ENCODE peak calls at places on chromosomes 3 and 15, in five cellular contexts. K is neural crest cell, C is fibroblast of the aortic adventitia, J is GM20000, A is MCF 10A. O is an unnamed sample.

GRCh38 chr3:72039677-72040076 is 254.7 kb upstream of the PROK2 start:
- DNase-seq in K (no peak), C (no peak), J (no peak), A (no peak), O (no peak)

GRCh38 chr3:57937092-57937491 is 71.1 kb upstream of the FLNB start:
- DNase-seq in K (no peak), C (no peak), J (no peak), A (no peak), O (no peak)

GRCh38 chr15:61050844-61051569 is 178.1 kb downstream of the RORA start:
- DNase-seq in K (no peak), C (no peak), J (no peak), A (peak), O (no peak)

GRCh38 chr3:171457263-171458055 is 2.7 kb downstream of the TNIK start:
- DNase-seq in K (peak), C (no peak), J (no peak), A (no peak), O (peak)

GRCh38 chr15:81897011-81897677 is 148.7 kb downstream of the MEX3B start:
- DNase-seq in K (no peak), C (no peak), J (no peak), A (peak), O (no peak)

GRCh38 chr3:174955513-174956001 is 96.4 kb downstream of the NAALADL2 start:
- DNase-seq in K (no peak), C (peak), J (no peak), A (peak), O (no peak)

GRCh38 chr3:87298111-87298718 is 21.8 kb upstream of the POU1F1 start:
- DNase-seq in K (no peak), C (peak), J (peak), A (peak), O (peak)

GRCh38 chr3:165854696-165855095 is 17.5 kb upstream of the BCHE start:
- DNase-seq in K (no peak), C (peak), J (peak), A (peak), O (peak)

GRCh38 chr15:88788816-88789215 is 14.4 kb upstream of the ACAN start:
- DNase-seq in K (no peak), C (peak), J (no peak), A (peak), O (no peak)

GRCh38 chr15:25787855-25788521 is 75.1 kb downstream of the ATP10A start:
- DNase-seq in K (no peak), C (peak), J (no peak), A (no peak), O (peak)

GRCh38 chr3:117278424-117279190 is 569.0 kb downstream of the TUSC7 start:
- DNase-seq in K (no peak), C (peak), J (peak), A (peak), O (no peak)

GRCh38 chr3:170222647-170223541 is 670 bp downstream of the PRKCI start:
- DNase-seq in K (no peak), C (peak), J (peak), A (peak), O (peak)

GRCh38 chr3:190780524-190780923 is 82.0 kb downstream of the GMNC start:
- DNase-seq in K (no peak), C (no peak), J (no peak), A (no peak), O (no peak)

GRCh38 chr3:9439331-9439730 is 41.9 kb downstream of the SETD5 start:
- DNase-seq in K (no peak), C (no peak), J (no peak), A (no peak), O (no peak)
- TF ChIP-seq CTCF in K (no peak), C (no peak), J (no peak), A (no peak), O (no peak)

GRCh38 chr15:32643907-32644445 is 2.5 kb downstream of the SCG5 start:
- DNase-seq in K (no peak), C (no peak), J (no peak), A (no peak), O (no peak)

GRCh38 chr15:32651229-32651837 is 9.8 kb downstream of the SCG5 start:
- DNase-seq in K (peak), C (peak), J (peak), A (peak), O (peak)

GRCh38 chr15:32652178-32652577 is 10.7 kb downstream of the SCG5 start:
- DNase-seq in K (no peak), C (no peak), J (no peak), A (no peak), O (no peak)

GRCh38 chr15:32646304-32646703 is 4.8 kb downstream of the SCG5 start:
- DNase-seq in K (no peak), C (no peak), J (no peak), A (no peak), O (no peak)

DNA sequence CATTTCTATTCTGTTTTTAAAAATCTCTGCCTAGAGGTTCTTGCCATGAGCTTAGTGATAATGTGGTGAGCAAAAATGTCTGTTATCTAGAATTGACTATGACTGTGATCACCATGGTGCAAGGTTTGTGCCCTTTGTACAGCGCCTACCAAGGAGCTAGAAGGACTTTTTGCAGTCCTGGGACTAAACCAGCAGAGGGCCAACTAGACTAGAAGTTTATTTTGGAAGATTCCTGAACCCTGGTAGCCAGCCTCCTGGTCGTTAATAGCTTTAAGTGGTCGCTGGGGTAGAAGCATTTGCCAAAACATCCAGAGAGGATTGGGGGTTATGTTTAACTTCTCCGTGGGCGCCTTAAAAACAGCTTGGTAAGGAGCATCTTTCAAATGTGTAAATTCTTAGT is 7.8 kb downstream of the SCG5 start:
- DNase-seq in K (no peak), C (peak), J (no peak), A (no peak), O (no peak)
- TF ChIP-seq CTCF in K (peak), C (peak), J (no peak), A (peak), O (peak)

GRCh38 chr3:46372492-46373359 is 2.0 kb downstream of the CCR5 start:
- DNase-seq in K (no peak), C (peak), J (peak), A (peak), O (peak)
- TF ChIP-seq CTCF in K (peak), C (peak), J (peak), A (peak), O (peak)

GRCh38 chr3:133384331-133385027 is 15.4 kb upstream of the BFSP2 start:
- DNase-seq in K (peak), C (peak), J (peak), A (peak), O (peak)

GRCh38 chr3:133383175-133383574 is 16.7 kb upstream of the BFSP2 start:
- DNase-seq in K (no peak), C (no peak), J (no peak), A (peak), O (no peak)

GRCh38 chr3:133388696-133389095 is 11.2 kb upstream of the BFSP2 start:
- DNase-seq in K (no peak), C (no peak), J (no peak), A (no peak), O (no peak)

GRCh38 chr3:133387341-133387740 is 12.5 kb upstream of the BFSP2 start:
- DNase-seq in K (no peak), C (no peak), J (no peak), A (no peak), O (no peak)

GRCh38 chr3:133386876-133387275 is 13.0 kb upstream of the BFSP2 start:
- DNase-seq in K (no peak), C (no peak), J (no peak), A (no peak), O (no peak)
- TF ChIP-seq CTCF in K (no peak), C (no peak), J (no peak), A (no peak), O (no peak)

GRCh38 chr15:90232196-90232595 is 1.5 kb downstream of the CIB1 start:
- DNase-seq in K (no peak), C (no peak), J (no peak), A (no peak), O (peak)

GRCh38 chr15:90231028-90232017 is 2.4 kb downstream of the CIB1 start:
- DNase-seq in K (no peak), C (no peak), J (peak), A (no peak), O (peak)

GRCh38 chr15:90234519-90234988 is 545 bp downstream of the GDPGP1 start:
- DNase-seq in K (no peak), C (peak), J (no peak), A (peak), O (no peak)

GRCh38 chr15:90232941-90233700 is 620 bp downstream of the CIB1 start:
- DNase-seq in K (peak), C (peak), J (peak), A (peak), O (peak)

DNA sequence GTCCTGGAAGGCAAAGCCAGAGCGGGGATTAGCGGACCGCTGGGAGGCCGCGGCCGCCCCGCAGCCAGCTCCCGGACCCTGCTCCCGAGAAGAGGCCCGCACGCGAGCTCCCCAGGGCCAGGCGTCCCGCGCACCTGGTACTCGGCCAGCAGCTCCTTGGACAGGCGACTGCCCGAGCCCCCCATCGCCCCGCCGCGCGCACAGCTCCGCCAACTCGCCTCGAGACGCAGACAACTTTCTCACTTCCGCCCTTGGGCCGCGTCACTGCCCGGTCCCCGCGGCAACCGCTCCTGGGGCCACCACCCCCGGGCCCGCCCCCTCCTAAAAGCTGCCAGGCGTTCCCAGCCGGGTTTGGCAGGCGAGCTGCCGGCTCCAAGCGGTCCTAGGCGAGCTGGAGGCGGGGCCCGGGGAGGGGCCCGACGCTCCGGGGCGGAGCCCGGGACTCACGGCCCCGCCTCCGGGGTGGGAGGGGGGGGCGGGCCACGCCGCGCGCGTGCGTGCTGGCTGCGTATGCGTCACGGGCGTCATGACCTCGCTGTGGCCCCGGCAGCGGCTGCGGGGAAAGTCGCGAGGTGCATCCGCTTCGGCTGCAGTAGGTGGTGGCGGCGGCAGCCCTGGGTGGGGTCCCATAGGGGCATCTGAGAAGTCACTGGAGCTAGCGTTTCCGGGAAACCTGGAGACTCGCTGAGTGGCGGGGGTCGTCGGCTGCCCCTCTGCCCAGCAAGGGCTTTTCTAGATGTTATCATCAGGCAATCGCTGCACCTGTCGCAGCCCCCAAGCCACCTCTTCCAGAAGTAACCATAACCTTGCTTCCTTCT is at the start of the genes CIB1 and GDPGP1:
- DNase-seq in K (peak), C (peak), J (peak), A (peak), O (peak)
- TF ChIP-seq CTCF in K (no peak), C (no peak), J (no peak), A (no peak), O (no peak)

GRCh38 chr3:197682713-197683112 is 54.0 kb downstream of the RUBCN start:
- DNase-seq in K (no peak), C (no peak), J (no peak), A (peak), O (no peak)
- TF ChIP-seq CTCF in K (no peak), C (no peak), J (no peak), A (no peak), O (no peak)

GRCh38 chr15:71124937-71125755 is 9.9 kb downstream of the THSD4 start:
- DNase-seq in K (no peak), C (peak), J (no peak), A (no peak), O (no peak)
- TF ChIP-seq CTCF in K (no peak), C (peak), J (no peak), A (no peak), O (no peak)

O was measured in GM12865.